ENCODE peak calls at places on chromosomes 12 and 14, in ten cellular contexts. U, Y, C, S, R, Q, B, E, M and K are unnamed samples.

GRCh38 chr12:21656931-21657335 is 709 bp downstream of the LDHB start:
- DNase-seq in Y (peak; percentile 38), C (no peak), E (no peak), S (peak; percentile 52), M (no peak), U (peak; percentile 62), B (peak; percentile 69), R (peak; percentile 47), Q (no peak), K (peak; percentile 16)

GRCh38 chr12:48061943-48062719 is 43.7 kb downstream of the SENP1 start:
- DNase-seq in Y (no peak), E (no peak), Q (no peak), S (no peak), R (no peak), B (no peak), M (no peak), U (peak; percentile 38), C (no peak), K (peak; percentile 9)

GRCh38 chr12:96811083-96811482 is 96.0 kb upstream of the NEDD1 start:
- DNase-seq in Y (peak; percentile 52), S (peak; percentile 71), Q (no peak), E (peak; percentile 47), R (no peak), M (no peak), U (peak; percentile 25), C (no peak), B (no peak), K (peak; percentile 90)

GRCh38 chr14:20548414-20549158 is 12.3 kb downstream of the RNASE9 start:
- DNase-seq in U (no peak), R (no peak), B (no peak), Y (no peak), E (no peak), C (no peak), S (no peak), M (no peak), Q (no peak), K (no peak)

GRCh38 chr12:86216591-86216990 is 39.6 kb downstream of the MGAT4C start:
- DNase-seq in U (no peak), B (no peak), Y (no peak), S (peak; percentile 69), R (no peak), E (no peak), C (no peak), Q (no peak), M (no peak), K (no peak)

GRCh38 chr12:64269161-64269560 is 47.1 kb upstream of the KICS2 start:
- DNase-seq in S (no peak), U (no peak), M (no peak), R (no peak), B (no peak), C (no peak), Q (no peak), E (no peak), Y (no peak), K (no peak)

GRCh38 chr14:23544511-23545447 is 6.8 kb downstream of the ZFHX2 start:
- DNase-seq in Y (no peak), Q (no peak), M (no peak), C (no peak), B (no peak), E (no peak), S (no peak), R (peak; percentile 91), U (no peak), K (no peak)

GRCh38 chr12:5582541-5582940 is 150.6 kb downstream of the NTF3 start:
- DNase-seq in U (no peak), M (no peak), C (no peak), E (no peak), B (no peak), Q (no peak), Y (peak; percentile 47), S (no peak), R (no peak), K (no peak)

GRCh38 chr14:85195872-85196477 is 334.0 kb upstream of the FLRT2 start:
- DNase-seq in C (no peak), E (no peak), S (peak; percentile 49), M (no peak), Y (peak; percentile 17), Q (no peak), B (peak; percentile 10), R (no peak), U (no peak), K (no peak)

GRCh38 chr14:68913516-68913915 is 65.6 kb downstream of the ACTN1 start:
- DNase-seq in Q (no peak), E (no peak), B (no peak), Y (no peak), S (no peak), C (no peak), R (no peak), U (no peak), M (no peak), K (no peak)

GRCh38 chr12:68450947-68451260 is 118.7 kb upstream of the MDM1 start:
- DNase-seq in B (no peak), U (no peak), S (no peak), C (peak; percentile 66), M (no peak), R (no peak), E (no peak), Y (no peak), Q (no peak), K (no peak)

GRCh38 chr12:14564336-14564959 is 3.2 kb downstream of the PLBD1 start:
- DNase-seq in Y (no peak), E (no peak), B (no peak), Q (no peak), S (peak; percentile 1), C (no peak), M (no peak), R (no peak), U (no peak), K (no peak)

GRCh38 chr12:122139941-122140340 is 34.1 kb downstream of the IL31 start:
- DNase-seq in C (no peak), B (no peak), E (no peak), Y (no peak), M (no peak), Q (no peak), S (no peak), R (no peak), U (peak; percentile 20), K (no peak)

GRCh38 chr12:107320031-107320928 is 226.9 kb upstream of the CRY1 start:
- DNase-seq in Y (peak; percentile 42), S (peak; percentile 63), E (no peak), Q (peak; percentile 46), U (peak; percentile 32), B (peak; percentile 43), M (no peak), C (peak; percentile 25), R (peak; percentile 87), K (no peak)

GRCh38 chr12:19998968-19999792 is 369.2 kb upstream of the PDE3A start:
- DNase-seq in R (no peak), U (no peak), Y (no peak), S (no peak), E (no peak), M (no peak), Q (no peak), C (no peak), B (no peak), K (no peak)

GRCh38 chr14:92973265-92973797 is 50.4 kb downstream of the CHGA start:
- DNase-seq in S (peak; percentile 86), E (no peak), Y (peak; percentile 89), B (peak; percentile 67), C (no peak), M (peak; percentile 71), U (peak; percentile 78), R (peak; percentile 88), Q (peak; percentile 83), K (peak; percentile 95)

GRCh38 chr12:52353766-52354165 is 13.5 kb downstream of the KRT85 start:
- DNase-seq in B (no peak), Q (peak; percentile 2), S (no peak), M (no peak), R (no peak), Y (no peak), U (no peak), E (no peak), C (no peak), K (no peak)

GRCh38 chr12:111488271-111488670 is 82.5 kb downstream of the SH2B3 start:
- DNase-seq in S (peak; percentile 58), Q (no peak), M (no peak), U (peak; percentile 33), E (no peak), C (no peak), R (no peak), Y (no peak), B (peak; percentile 22), K (no peak)

GRCh38 chr12:56084958-56085543 is 5.1 kb downstream of the ERBB3 start:
- DNase-seq in E (no peak), Q (peak; percentile 54), C (no peak), Y (no peak), B (peak; percentile 69), S (no peak), R (peak; percentile 76), M (no peak), U (peak; percentile 34), K (no peak)

GRCh38 chr12:123808167-123808566 is 46.1 kb downstream of the DNAH10 start:
- DNase-seq in Y (peak; percentile 31), U (peak; percentile 28), M (no peak), S (no peak), Q (peak; percentile 28), R (peak; percentile 68), C (no peak), E (no peak), B (no peak), K (no peak)

GRCh38 chr14:86013663-86014062 is 483.7 kb downstream of the FLRT2 start:
- DNase-seq in C (no peak), R (no peak), M (no peak), Q (no peak), E (no peak), U (peak; percentile 6), Y (no peak), B (no peak), S (no peak), K (no peak)

GRCh38 chr14:33679461-33680225 is 271.2 kb downstream of the EGLN3 start:
- DNase-seq in U (no peak), Y (peak; percentile 83), B (no peak), E (no peak), M (no peak), R (no peak), Q (no peak), C (no peak), S (peak; percentile 83), K (peak; percentile 90)
- TF ChIP-seq CTCF in U (no peak), Y (no peak), B (no peak), E (no peak), M (no peak), R (no peak), Q (no peak), C (no peak), S (no peak), K (no peak)

GRCh38 chr12:40248585-40249297 is 23.9 kb downstream of the LRRK2 start:
- DNase-seq in Y (no peak), U (no peak), M (no peak), S (no peak), Q (no peak), C (no peak), R (no peak), B (no peak), E (no peak), K (no peak)
- TF ChIP-seq CTCF in Y (no peak), U (no peak), M (no peak), S (no peak), Q (no peak), C (no peak), R (no peak), B (no peak), E (no peak), K (no peak)

GRCh38 chr12:59444932-59445331 is 150.9 kb upstream of the SLC16A7 start:
- DNase-seq in Y (peak; percentile 25), E (no peak), S (peak; percentile 58), B (peak; percentile 9), Q (no peak), R (no peak), M (no peak), U (no peak), C (no peak), K (peak; percentile 37)
- TF ChIP-seq CTCF in Y (peak; percentile 41), E (peak; percentile 51), S (peak; percentile 52), B (no peak), Q (peak; percentile 9), R (peak; percentile 46), M (no peak), U (peak; percentile 7), C (peak; percentile 26), K (peak; percentile 66)

GRCh38 chr12:101078881-101079280 is 131.2 kb downstream of the SLC5A8 start:
- DNase-seq in Q (no peak), R (no peak), E (no peak), Y (no peak), U (no peak), C (no peak), M (no peak), S (no peak), B (no peak), K (no peak)
- TF ChIP-seq CTCF in Q (no peak), R (no peak), E (no peak), Y (no peak), U (no peak), C (no peak), M (no peak), S (no peak), B (no peak), K (no peak)